ENCODE peak calls at places on chromosome 14, in ten cellular contexts. O is Peyer's patch, Y is A549, P is heart left ventricle, L is body of pancreas, M is breast epithelium, G is stomach, H is ovary, B is sigmoid colon, R is adrenal gland. Q is an unnamed sample. For H3K4me1, the result is how much of the 10 kb centered on the place peaks cover.

GRCh38 chr14:92928258-92928629 is 5.3 kb downstream of the CHGA start:
- DNase-seq in O (no peak), Y (no peak), P (no peak), L (no peak), M (no peak), G (no peak), H (no peak), B (no peak), R (no peak), Q (no peak)

GRCh38 chr14:101836131-101836530 is 74.6 kb downstream of the PPP2R5C start:
- DNase-seq in O (no peak), Y (no peak), P (peak), L (no peak), M (no peak), G (no peak), H (peak), B (peak), R (peak), Q (no peak)

GRCh38 chr14:70654609-70655008 is 12.9 kb downstream of the TTC9 start:
- DNase-seq in O (no peak), Y (no peak), P (no peak), L (no peak), M (no peak), G (no peak), H (no peak), B (no peak), R (no peak), Q (no peak)

GRCh38 chr14:94180655-94181271 is 6.6 kb downstream of the PPP4R4 start:
- DNase-seq in O (no peak), Y (peak), P (no peak), L (no peak), M (no peak), G (no peak), H (no peak), B (no peak), R (no peak), Q (no peak)

GRCh38 chr14:60514378-60515243 is 5.7 kb downstream of the SIX6 start:
- DNase-seq in O (no peak), Y (peak), P (no peak), L (no peak), M (no peak), G (no peak), H (no peak), B (no peak), R (no peak), Q (peak)

GRCh38 chr14:44759263-44759662 is 202.5 kb downstream of the KLHL28 start:
- DNase-seq in O (no peak), Y (no peak), P (no peak), L (no peak), M (no peak), G (no peak), H (no peak), B (no peak), R (no peak), Q (no peak)

GRCh38 chr14:91927216-91927615 is 20.3 kb downstream of the FBLN5 start:
- DNase-seq in O (no peak), Y (no peak), P (no peak), L (no peak), M (no peak), G (no peak), H (no peak), B (no peak), R (no peak), Q (no peak)

GRCh38 chr14:74954232-74954946 is 1.0 kb downstream of the PGF start:
- DNase-seq in O (no peak), Y (no peak), P (peak), L (peak), M (no peak), G (no peak), H (no peak), B (no peak), R (peak), Q (peak)

GRCh38 chr14:23610090-23610814 is 25.9 kb upstream of the DHRS2 start:
- DNase-seq in O (no peak), Y (no peak), P (no peak), L (no peak), M (no peak), G (no peak), H (no peak), B (no peak), R (no peak), Q (no peak)

GRCh38 chr14:50520947-50521815 is 11.2 kb downstream of the MAP4K5 start:
- DNase-seq in O (peak), Y (peak), P (no peak), L (peak), M (no peak), G (no peak), H (no peak), B (no peak), R (peak), Q (no peak)

DNA sequence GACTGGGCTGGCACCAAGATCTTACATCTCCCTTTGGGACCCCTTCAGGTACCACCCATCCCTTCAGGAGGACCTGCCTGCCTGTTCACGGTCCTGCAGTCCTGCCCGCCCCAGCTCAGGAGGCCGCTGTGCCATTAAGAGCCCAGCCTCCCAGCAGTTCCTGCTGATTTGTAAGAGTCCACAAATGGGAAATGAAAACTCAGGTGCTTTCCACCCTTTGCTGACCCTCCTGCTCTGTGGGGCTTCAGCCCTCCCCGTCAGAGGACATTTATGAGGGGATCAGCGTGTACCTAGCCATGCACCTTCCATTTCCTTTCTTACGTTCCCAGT is 39.5 kb downstream of the C14orf132 start:
- DNase-seq in O (peak), Y (no peak), P (no peak), L (no peak), M (no peak), G (no peak), H (no peak), B (peak), R (no peak), Q (no peak)
- TF ChIP-seq CTCF in O (no peak), Y (no peak), P (no peak), L (no peak), M (no peak), G (no peak), H (no peak), B (no peak), R (no peak), Q (no peak)

DNA sequence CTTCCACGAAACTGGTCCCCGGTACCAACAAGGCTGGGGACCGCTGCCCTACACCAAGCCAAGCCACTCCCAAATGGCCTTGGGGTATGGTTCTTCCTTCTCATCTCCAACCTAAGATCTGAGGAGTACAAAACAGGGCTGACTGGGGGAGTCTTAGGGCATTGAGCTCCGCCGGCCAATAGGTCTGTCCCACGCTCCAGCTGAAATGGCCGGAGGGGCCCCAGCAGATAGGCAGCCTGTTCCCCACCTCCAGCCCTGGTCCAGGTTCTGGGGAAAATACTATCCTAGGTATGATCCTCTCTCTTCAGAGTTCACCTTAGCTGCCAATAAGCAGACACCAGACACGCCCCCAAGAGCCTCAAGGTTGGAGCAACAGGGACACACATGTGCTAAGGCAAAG is 90.2 kb downstream of the ACTN1 start:
- DNase-seq in O (peak), Y (no peak), P (no peak), L (peak), M (peak), G (no peak), H (no peak), B (peak), R (no peak), Q (no peak)
- TF ChIP-seq POLR2A in O (no peak), Y (no peak), P (no peak), L (no peak), M (no peak), G (no peak), H (no peak), B (no peak), R (no peak), Q (no peak)

GRCh38 chr14:100081997-100082625 is 16.9 kb downstream of the EVL start:
- DNase-seq in O (no peak), Y (no peak), P (no peak), L (no peak), M (no peak), G (no peak), H (no peak), B (no peak), R (no peak), Q (no peak)
- H3K4me1 ChIP-seq in O (under half), Y (under half), P (under half), L (under half), M (under half), G (under half), H (under half), B (under half), R (under half), Q (under half)

DNA sequence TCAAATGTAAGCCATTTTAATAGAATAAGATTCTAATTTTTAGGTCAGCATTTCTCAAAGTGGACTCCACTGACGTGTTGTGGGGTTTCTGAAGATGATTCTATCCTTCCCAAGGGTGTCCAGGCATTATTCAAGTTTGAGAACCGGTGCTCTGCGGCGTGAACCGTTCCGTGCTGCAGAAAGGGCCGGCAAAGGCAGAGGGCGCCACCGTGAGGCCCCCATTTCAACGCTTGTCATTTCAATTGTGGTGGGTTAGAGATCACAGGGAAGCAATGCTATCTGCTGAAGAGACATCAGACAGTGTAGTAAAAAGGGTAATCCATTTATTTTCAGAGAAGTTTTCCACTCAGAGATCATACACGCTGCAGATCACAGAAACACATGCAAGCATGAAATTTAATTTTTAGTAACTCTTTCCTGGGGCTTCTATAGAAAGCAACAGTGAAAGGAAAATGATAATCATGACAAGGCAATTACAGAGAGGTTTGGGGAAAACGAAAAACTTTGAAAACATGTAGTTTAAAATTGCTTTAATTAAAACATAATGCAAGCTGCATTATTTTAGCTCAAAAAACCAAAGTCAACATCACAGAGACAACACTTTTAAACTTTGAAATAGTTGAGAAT is 201.7 kb downstream of the EXOC5 start:
- DNase-seq in O (peak), Y (peak), P (no peak), L (peak), M (no peak), G (peak), H (no peak), B (no peak), R (peak), Q (peak)
- TF ChIP-seq CTCF in O (peak), Y (peak), P (peak), L (peak), M (no peak), G (peak), H (no peak), B (no peak), R (no peak), Q (peak)

DNA sequence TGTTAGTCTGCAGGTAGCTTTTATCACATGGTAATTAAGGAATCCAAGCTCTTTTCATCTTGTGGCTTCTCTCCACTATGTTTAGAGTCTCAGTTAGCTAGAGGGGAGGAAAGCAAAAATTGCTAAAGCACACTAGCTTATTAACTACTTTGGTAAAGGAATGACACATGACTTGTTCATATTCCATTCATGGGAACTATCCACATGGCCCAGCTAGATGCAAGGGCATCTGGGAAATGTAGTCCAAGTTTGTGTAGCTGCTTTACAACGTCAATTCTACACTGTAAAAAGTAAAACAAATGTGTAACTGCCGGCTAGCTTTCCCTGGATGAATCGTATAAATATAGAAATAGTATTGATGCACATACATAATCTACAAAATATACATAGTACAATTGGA is 244.5 kb upstream of the LRFN5 start:
- DNase-seq in O (no peak), Y (no peak), P (no peak), L (no peak), M (no peak), G (no peak), H (no peak), B (no peak), R (no peak), Q (no peak)
- TF ChIP-seq POLR2A in O (no peak), Y (no peak), P (no peak), L (no peak), M (no peak), G (no peak), H (no peak), B (no peak), R (no peak), Q (no peak)

DNA sequence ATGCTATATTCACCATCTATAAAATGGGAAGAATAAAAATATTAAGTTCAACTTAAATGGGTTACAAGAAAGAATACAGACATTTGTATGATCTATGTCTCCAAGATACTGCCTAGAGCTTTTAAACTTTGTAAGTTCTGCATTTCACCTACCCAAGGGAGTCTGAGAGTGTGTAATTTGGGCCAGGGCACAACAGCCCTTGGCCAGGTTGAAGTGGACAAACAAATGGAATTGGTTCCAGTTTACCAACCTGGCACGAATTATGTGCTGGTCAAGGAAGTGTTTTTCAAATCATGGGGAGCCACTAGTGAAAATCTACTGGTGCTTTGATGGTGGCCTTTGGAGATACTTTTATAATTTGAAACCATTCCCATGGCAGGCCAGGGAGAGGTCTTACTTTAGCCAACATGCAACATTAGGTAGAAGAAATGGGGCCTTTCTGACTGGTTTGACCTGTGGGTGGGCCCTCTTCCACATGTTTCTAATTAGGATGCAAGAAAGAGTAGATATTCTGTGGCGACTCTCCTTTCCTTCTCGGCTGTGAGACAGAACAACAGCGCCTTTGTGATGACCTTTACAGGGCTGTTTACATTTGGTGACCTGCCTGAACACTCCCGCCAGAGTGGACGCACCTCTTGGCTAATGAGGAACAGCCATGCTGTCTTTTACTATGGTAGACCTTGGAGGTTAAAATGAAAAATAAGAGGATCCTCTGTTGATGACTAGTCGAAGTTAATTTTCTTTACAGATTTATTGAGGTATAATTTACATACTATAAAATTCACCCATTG is 476.6 kb downstream of the ZFP36L1 start:
- DNase-seq in O (no peak), Y (no peak), P (no peak), L (no peak), M (no peak), G (peak), H (no peak), B (no peak), R (no peak), Q (no peak)
- H3K4me1 ChIP-seq in O (under half), Y (under half), P (under half), L (under half), M (under half), G (under half), H (under half), B (under half), R (under half), Q (under half)

DNA sequence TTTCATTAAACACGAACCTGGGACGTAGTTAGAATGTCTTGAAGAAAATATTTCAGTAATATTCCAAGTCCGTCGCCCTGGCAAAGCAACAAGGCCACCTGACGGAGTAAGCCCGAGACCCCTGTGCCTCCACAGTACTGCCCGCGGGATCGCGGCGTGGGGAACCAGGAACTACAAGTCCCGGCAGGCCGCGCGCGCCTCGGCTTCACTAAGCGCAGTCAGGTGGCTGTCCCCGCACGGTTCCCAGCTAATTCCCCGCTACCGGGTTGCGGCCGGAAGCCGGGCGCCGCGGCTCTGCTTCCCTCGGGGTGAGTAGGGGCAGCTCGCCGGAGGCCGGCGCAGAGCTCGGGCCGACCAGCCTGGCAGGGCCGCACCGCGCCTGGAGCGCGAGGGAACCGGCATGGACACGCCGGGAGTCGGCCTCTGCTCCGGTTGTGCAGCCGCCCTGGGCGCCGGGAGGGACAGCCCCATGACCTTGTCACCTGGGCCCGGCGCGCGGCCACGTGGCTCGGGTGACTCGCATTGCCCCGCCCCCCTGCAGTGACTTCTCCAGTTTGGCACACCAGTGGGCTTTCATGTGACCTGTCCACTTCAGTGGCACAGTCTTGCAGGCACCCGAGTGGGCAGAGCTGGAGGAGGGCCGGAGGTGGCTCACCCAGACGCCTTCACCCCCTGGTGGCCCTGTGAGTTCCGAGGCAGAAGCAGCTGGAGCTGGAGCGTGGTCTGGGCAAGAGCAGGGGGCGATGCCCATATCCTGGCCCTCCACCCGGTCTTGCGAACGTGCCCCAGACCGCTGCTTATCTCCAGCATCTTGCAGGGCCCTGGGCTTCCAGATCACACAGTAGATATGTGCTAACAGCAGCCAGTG is at the start of gene ADCK1:
- DNase-seq in O (peak), Y (peak), P (peak), L (peak), M (peak), G (peak), H (peak), B (peak), R (peak), Q (peak)
- TF ChIP-seq CTCF in O (peak), Y (no peak), P (no peak), L (peak), M (peak), G (no peak), H (no peak), B (peak), R (peak), Q (peak)

Q was measured in upper lobe of left lung.